ENCODE peak calls at places on chromosomes 4 and X, in nine cellular contexts. H is fibroblast of mammary gland, Z is transverse colon, A is AG09309, S is heart right ventricle, I is adrenal gland, L is AG10803, P is epithelial cell of esophagus, X is left ventricle myocardium inferior. K is an unnamed sample.

GRCh38 chr4:89373396-89373795 is 65.8 kb upstream of the GPRIN3 start:
- DNase-seq in H (no peak), Z (no peak), A (no peak), S (no peak), I (no peak), L (no peak), P (no peak), X (no peak), K (no peak)

GRCh38 chrX:19344661-19345060 is 934 bp downstream of the PDHA1 start:
- DNase-seq in H (no peak), Z (no peak), A (no peak), S (no peak), I (no peak), L (no peak), P (no peak), X (no peak), K (no peak)

GRCh38 chrX:132094169-132094568 is 33.7 kb downstream of the FRMD7 start:
- DNase-seq in H (peak; percentile 67), Z (no peak), A (peak; percentile 18), S (no peak), I (no peak), L (peak; percentile 61), P (no peak), X (no peak), K (no peak)

GRCh38 chr4:152687974-152688599 is 8.3 kb upstream of the TMEM154 start:
- DNase-seq in H (no peak), Z (no peak), A (no peak), S (no peak), I (no peak), L (no peak), P (peak; percentile 19), X (peak; percentile 24), K (no peak)

GRCh38 chr4:117134386-117134785 is 49.0 kb upstream of the TRAM1L1 start:
- DNase-seq in H (peak; percentile 41), Z (no peak), A (no peak), S (no peak), I (peak; percentile 15), L (peak; percentile 10), P (peak; percentile 61), X (no peak), K (no peak)

GRCh38 chrX:74521961-74522833 is 92.2 kb downstream of the RLIM start:
- DNase-seq in H (peak; percentile 77), Z (no peak), A (no peak), S (no peak), I (peak; percentile 18), L (peak; percentile 64), P (no peak), X (peak; percentile 22), K (peak; percentile 13)

GRCh38 chr4:105683038-105683437 is 25.5 kb downstream of the INTS12 start:
- DNase-seq in H (no peak), Z (peak; percentile 76), A (no peak), S (no peak), I (no peak), L (no peak), P (peak; percentile 88), X (no peak), K (no peak)

GRCh38 chr4:124092101-124093057 is 620.2 kb downstream of the ANKRD50 start:
- DNase-seq in H (peak; percentile 61), Z (no peak), A (no peak), S (no peak), I (no peak), L (peak; percentile 41), P (no peak), X (peak; percentile 12), K (no peak)

GRCh38 chr4:121950212-121950679 is 1.6 kb downstream of the TRPC3 start:
- DNase-seq in H (peak; percentile 56), Z (peak; percentile 84), A (peak; percentile 13), S (peak; percentile 85), I (peak; percentile 51), L (peak; percentile 60), P (peak; percentile 33), X (peak; percentile 84), K (peak; percentile 19)

GRCh38 chr4:23269583-23269982 is 576.8 kb downstream of the GBA3 start:
- DNase-seq in H (peak; percentile 0), Z (no peak), A (no peak), S (no peak), I (no peak), L (peak; percentile 2), P (peak; percentile 16), X (no peak), K (no peak)

GRCh38 chrX:106286053-106286650 is 118.0 kb downstream of the PWWP3B start:
- DNase-seq in H (peak; percentile 52), Z (no peak), A (no peak), S (no peak), I (no peak), L (peak; percentile 6), P (peak; percentile 88), X (no peak), K (no peak)

DNA sequence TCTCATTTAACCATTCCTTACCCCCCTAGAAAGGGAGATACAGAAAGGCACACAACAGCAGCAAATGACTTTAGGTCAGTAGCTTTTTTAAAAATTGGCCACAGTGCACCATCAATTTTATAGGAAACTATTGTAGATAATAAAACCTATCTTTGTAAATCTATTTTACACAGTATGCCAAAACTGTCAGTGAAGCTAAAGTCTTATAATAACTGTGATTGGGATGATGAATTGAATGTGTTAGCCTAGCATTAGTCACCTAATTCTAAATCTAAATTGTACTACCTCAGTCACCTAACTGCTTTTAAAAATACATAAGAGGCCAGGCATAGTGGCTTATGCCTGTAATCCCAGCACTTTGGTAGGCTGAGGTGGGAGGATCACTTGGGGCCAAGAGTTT is 44.2 kb downstream of the SH3RF1 start:
- DNase-seq in H (peak; percentile 19), Z (no peak), A (no peak), S (no peak), I (no peak), L (no peak), P (peak; percentile 33), X (no peak), K (no peak)
- H3K4me3 ChIP-seq in H (no peak overlapping the region), Z (no peak overlapping the region), A (no peak overlapping the region), S (no peak overlapping the region), I (no peak overlapping the region), L (no peak overlapping the region), P (no peak overlapping the region), X (no peak overlapping the region), K (no peak overlapping the region)

DNA sequence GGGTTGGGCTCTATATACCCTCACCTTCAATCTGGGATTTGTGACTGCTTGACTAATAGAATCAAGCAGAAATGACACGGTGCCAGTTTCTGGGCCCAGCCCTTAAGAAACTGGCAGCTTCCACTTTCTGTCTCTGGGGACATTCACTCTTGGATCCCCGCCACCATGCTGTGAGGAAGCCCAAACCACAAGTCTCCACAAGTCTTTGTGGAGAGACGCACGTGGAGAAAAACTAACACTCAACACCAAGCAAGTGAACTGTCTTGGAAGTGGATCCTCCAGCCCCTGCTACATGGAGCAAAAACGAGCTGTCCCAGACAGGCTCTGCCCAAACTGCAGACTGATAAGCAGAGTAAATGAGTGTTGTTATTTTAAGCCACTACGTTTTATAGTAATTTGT is 1.1 kb upstream of the EDNRA start:
- DNase-seq in H (peak; percentile 85), Z (no peak), A (peak; percentile 18), S (peak; percentile 29), I (peak; percentile 25), L (peak; percentile 73), P (peak; percentile 79), X (peak; percentile 28), K (no peak)
- H3K4me3 ChIP-seq in H (no peak overlapping the region), Z (no peak overlapping the region), A (no peak overlapping the region), S (no peak overlapping the region), I (no peak overlapping the region), L (no peak overlapping the region), P (no peak overlapping the region), X (peak overlapping the region; percentile 73), K (no peak overlapping the region)

GRCh38 chrX:40009462-40009851 is 88.3 kb downstream of the BCOR start:
- DNase-seq in H (no peak), Z (no peak), A (no peak), S (no peak), I (no peak), L (no peak), P (no peak), X (peak; percentile 15), K (no peak)
- H3K4me3 ChIP-seq in H (no peak overlapping the region), Z (no peak overlapping the region), A (peak overlapping the region; percentile 1), S (peak overlapping the region; percentile 31), I (no peak overlapping the region), L (peak overlapping the region; percentile 22), P (no peak overlapping the region), X (peak overlapping the region; percentile 56), K (no peak overlapping the region)

DNA sequence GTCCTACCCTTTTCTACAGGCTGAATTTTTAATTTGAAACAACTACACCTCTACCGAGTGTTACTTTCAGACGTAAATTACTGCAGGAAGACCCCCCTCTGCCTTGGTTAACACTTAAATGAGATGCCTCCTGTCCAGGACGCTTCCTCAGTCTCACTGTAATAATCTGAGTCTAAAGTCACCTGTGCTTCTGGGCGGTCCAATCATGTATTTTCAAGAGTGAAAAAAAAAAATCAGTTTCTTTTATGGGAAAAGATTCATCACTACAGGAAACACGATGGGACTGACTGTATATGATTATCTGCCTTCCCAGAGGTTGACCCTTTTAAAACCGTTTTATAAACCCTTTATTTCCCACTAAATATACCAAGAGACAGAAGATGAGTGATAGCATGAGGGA is 776 bp downstream of the RBM47 start:
- DNase-seq in H (no peak), Z (no peak), A (no peak), S (no peak), I (no peak), L (no peak), P (peak; percentile 51), X (no peak), K (no peak)
- H3K4me3 ChIP-seq in H (peak overlapping the region; percentile 60), Z (peak overlapping the region; percentile 33), A (peak overlapping the region; percentile 70), S (peak overlapping the region; percentile 61), I (peak overlapping the region; percentile 2), L (peak overlapping the region; percentile 73), P (peak overlapping the region; percentile 81), X (peak overlapping the region; percentile 65), K (peak overlapping the region; percentile 56)

K was measured in BJ.